ENCODE peak calls at places on chromosomes 12 and 14, in eight cellular contexts. F is omental fat pad, H is Calu3, I is MM.1S, K is mesothelial cell of epicardium, S is kidney, D is HFFc6, G is cardiac muscle cell. M is an unnamed sample.

GRCh38 chr14:51554953-51555352 is 96.8 kb upstream of the FRMD6 start:
- DNase-seq in F (no peak), S (no peak), G (peak; percentile 27), H (no peak), D (peak; percentile 57), I (peak; percentile 50), K (no peak), M (no peak)

GRCh38 chr14:77738559-77739250 is 22.3 kb downstream of the SNW1 start:
- DNase-seq in F (no peak), I (no peak), S (no peak), D (no peak), G (peak; percentile 56), H (no peak), K (no peak), M (peak; percentile 37)

GRCh38 chr12:52382854-52383253 is 2.6 kb downstream of the KRT84 start:
- DNase-seq in F (no peak), G (no peak), D (no peak), S (no peak), H (no peak), K (no peak), I (no peak), M (no peak)

GRCh38 chr14:101781240-101782061 is 19.9 kb downstream of the PPP2R5C start:
- DNase-seq in S (no peak), F (no peak), G (peak; percentile 28), H (peak; percentile 18), K (no peak), I (no peak), D (no peak), M (peak; percentile 61)

GRCh38 chr12:119911147-119911546 is 34.0 kb upstream of the CIT start:
- DNase-seq in F (no peak), H (no peak), D (peak; percentile 69), G (peak; percentile 3), K (no peak), I (no peak), S (no peak), M (no peak)

GRCh38 chr12:94663077-94663476 is 12.7 kb upstream of the TMCC3 start:
- DNase-seq in S (no peak), G (no peak), K (no peak), F (no peak), D (no peak), H (no peak), I (no peak), M (no peak)

GRCh38 chr14:75566321-75566720 is 12.1 kb upstream of the FLVCR2 start:
- DNase-seq in H (no peak), F (no peak), D (peak; percentile 36), I (no peak), K (no peak), S (no peak), G (no peak), M (no peak)

GRCh38 chr14:91354221-91354916 is 63.3 kb downstream of the CCDC88C start:
- DNase-seq in F (no peak), K (no peak), I (peak; percentile 66), H (no peak), G (peak; percentile 50), D (no peak), S (peak; percentile 26), M (no peak)

GRCh38 chr14:60225268-60225667 is 23.8 kb upstream of the PPM1A start:
- DNase-seq in K (no peak), S (no peak), I (no peak), H (no peak), F (no peak), D (no peak), G (no peak), M (no peak)

GRCh38 chr14:50954811-50955372 is 10.6 kb upstream of the PYGL start:
- DNase-seq in F (no peak), S (no peak), D (peak; percentile 69), H (no peak), G (peak; percentile 79), I (no peak), K (no peak), M (peak; percentile 56)

GRCh38 chr12:105330938-105331804 is 680 bp downstream of the C12orf75 start:
- DNase-seq in H (peak; percentile 40), S (peak; percentile 74), D (peak; percentile 11), G (no peak), F (no peak), I (peak; percentile 33), K (peak; percentile 67), M (peak; percentile 52)

GRCh38 chr14:50396636-50397460 is at the start of gene CDKL1:
- DNase-seq in H (peak; percentile 63), K (peak; percentile 73), S (peak; percentile 89), G (peak; percentile 83), F (no peak), D (peak; percentile 70), I (no peak), M (peak; percentile 72)

GRCh38 chr14:93713726-93714405 is 74.4 kb downstream of the PRIMA1 start:
- DNase-seq in H (no peak), F (no peak), S (peak; percentile 51), I (no peak), G (no peak), D (no peak), K (no peak), M (peak; percentile 19)

GRCh38 chr14:76376001-76376404 is at the start of gene ESRRB:
- DNase-seq in F (no peak), H (peak; percentile 12), D (no peak), I (no peak), S (no peak), K (peak; percentile 45), G (peak; percentile 39), M (no peak)

GRCh38 chr14:85276829-85277228 is 253.1 kb upstream of the FLRT2 start:
- DNase-seq in H (no peak), F (no peak), K (no peak), D (no peak), S (no peak), G (no peak), I (no peak), M (no peak)

GRCh38 chr14:22887260-22887989 is 4.4 kb downstream of the REM2 start:
- DNase-seq in F (no peak), I (peak; percentile 84), K (peak; percentile 60), D (peak; percentile 69), G (peak; percentile 90), H (peak; percentile 68), S (no peak), M (peak; percentile 76)

GRCh38 chr14:22887990-22888378 is 5.0 kb downstream of the REM2 start:
- DNase-seq in H (no peak), I (peak; percentile 28), F (no peak), G (no peak), S (no peak), D (no peak), K (no peak), M (peak; percentile 67)

GRCh38 chr14:22884721-22885523 is 1.9 kb downstream of the REM2 start:
- DNase-seq in I (no peak), D (no peak), S (no peak), G (no peak), F (no peak), K (no peak), H (no peak), M (no peak)

GRCh38 chr14:22885975-22886374 is 3.0 kb downstream of the REM2 start:
- DNase-seq in D (no peak), K (no peak), F (no peak), H (no peak), G (no peak), I (no peak), S (no peak), M (no peak)

DNA sequence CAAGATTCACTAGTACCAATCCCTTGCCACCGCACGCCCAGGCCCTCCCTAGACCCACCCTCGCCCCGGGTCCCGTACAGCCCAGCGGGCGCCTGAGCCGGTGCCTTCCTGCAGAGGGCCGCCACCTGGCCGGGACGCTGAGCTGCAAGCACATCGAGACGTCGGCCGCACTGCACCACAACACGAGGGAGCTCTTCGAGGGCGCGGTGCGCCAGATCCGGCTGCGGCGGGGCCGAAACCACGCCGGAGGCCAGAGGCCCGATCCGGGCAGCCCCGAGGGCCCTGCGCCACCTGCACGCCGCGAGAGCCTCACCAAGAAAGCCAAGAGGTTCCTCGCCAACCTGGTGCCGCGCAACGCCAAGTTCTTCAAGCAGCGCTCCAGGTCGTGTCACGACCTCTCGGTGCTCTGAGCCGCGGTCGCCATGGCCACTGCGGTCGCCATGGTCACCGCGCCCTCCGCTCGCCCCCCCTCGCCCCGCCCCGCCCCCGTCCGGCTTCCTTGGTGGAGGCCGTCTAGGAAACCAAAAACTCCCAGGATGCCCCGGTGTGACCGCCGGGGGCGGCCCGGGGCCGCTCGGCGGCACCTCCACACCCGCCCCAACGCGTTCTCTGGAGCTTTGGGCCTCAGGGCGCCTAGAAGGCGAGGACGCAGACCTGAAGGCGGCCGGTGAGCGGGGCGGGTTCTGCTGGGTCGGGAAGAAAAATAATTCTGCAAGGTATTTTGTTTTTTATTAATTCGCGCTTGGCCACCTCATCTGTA is 3.7 kb downstream of the REM2 start:
- DNase-seq in G (peak; percentile 73), D (no peak), H (peak; percentile 78), S (peak; percentile 95), K (peak; percentile 61), I (peak; percentile 80), F (no peak), M (peak; percentile 92)
- TF ChIP-seq CTCF in G (no peak), D (no peak), H (no peak), S (no peak), K (no peak), I (peak; percentile 39), F (no peak), M (peak; percentile 36)

DNA sequence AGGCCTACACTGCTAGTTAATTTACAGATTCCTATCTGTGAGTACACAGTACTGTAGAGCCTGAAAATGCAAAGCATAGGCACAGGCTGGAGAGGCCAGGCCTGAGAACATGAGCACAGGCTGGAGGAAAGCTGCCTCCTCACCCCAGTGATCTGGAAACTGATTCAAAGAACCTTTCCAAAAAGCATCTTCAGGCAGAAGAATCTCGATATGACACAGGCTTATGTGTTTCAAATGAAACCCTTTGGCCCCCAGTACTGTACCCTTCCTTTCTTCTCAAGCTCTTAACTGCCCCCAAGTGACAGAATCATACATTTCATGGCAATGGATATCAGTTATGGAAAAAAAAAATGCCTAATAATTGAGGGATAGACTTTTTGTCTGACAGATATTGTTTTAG is 122.0 kb downstream of the KCNC2 start:
- DNase-seq in F (no peak), K (no peak), H (peak; percentile 20), G (no peak), I (no peak), D (peak; percentile 2), S (no peak), M (no peak)
- TF ChIP-seq CTCF in F (no peak), K (no peak), H (peak; percentile 30), G (no peak), I (no peak), D (peak; percentile 40), S (no peak), M (peak; percentile 1)

DNA sequence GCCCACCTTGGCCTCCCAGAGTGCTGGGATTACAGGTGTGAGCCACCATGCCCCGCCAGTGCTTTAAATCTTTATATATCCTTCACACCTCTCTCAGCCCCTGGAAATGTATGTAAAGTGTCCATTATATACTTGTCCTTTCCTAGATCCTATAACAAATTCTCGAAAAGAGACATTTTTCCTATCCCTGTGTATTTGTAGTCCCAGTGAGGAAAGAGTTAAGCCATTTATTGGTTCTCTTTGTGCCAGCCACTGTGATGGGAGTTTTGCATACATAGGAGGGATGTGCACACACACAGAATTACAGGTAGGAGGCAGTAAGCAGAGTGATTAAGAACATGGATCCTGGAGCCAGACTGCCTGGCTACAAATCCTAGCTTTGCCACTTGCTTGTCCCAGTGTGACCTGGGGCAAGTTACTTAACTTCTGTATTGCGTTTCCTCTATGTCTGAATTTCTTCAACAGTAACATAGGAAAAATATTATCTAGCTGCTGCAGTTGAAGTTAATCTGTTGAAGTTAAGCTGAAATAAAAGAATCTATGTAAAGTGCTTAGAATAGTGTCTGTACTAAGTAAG is 2.1 kb upstream of the RABGGTA start:
- DNase-seq in K (no peak), H (no peak), I (no peak), D (no peak), G (no peak), S (no peak), F (no peak), M (no peak)
- TF ChIP-seq CTCF in K (no peak), H (no peak), I (peak; percentile 17), D (peak; percentile 28), G (no peak), S (no peak), F (no peak), M (peak; percentile 18)

GRCh38 chr12:130838951-130839769 is at the start of gene STX2:
- DNase-seq in F (peak; percentile 70), K (peak; percentile 95), I (peak; percentile 61), S (peak; percentile 95), D (peak; percentile 70), H (peak; percentile 97), G (peak; percentile 85), M (peak; percentile 98)
- TF ChIP-seq CTCF in F (no peak), K (no peak), I (peak; percentile 16), S (peak; percentile 16), D (peak; percentile 71), H (peak; percentile 31), G (peak; percentile 52), M (no peak)